ENCODE peak calls at places on chromosomes 5 and 9, in ten cellular contexts. T is ovary, X is body of pancreas, W is mammary epithelial cell, O is mesendoderm, S is ascending aorta, N is H7, A is psoas muscle, U is SJSA1, F is fibroblast of lung. L is an unnamed sample. For H3K36me3 and H3K27me3, the result is how much of the 10 kb centered on the place peaks cover.

GRCh38 chr9:36316629-36317317 is 58.5 kb upstream of the GNE start:
- DNase-seq in O (no peak), N (no peak), A (no peak), W (peak), F (no peak), X (no peak), S (no peak), U (no peak), T (no peak), L (no peak)

GRCh38 chr5:76926329-76927105 is 26.3 kb upstream of the CRHBP start:
- DNase-seq in S (no peak), A (no peak), U (no peak), X (no peak), F (no peak), O (peak), T (no peak), N (peak), W (no peak), L (no peak)

GRCh38 chr5:145811834-145812625 is 23.1 kb downstream of the PRELID2 start:
- DNase-seq in S (no peak), F (peak), T (no peak), U (no peak), A (no peak), N (no peak), X (peak), W (peak), O (peak), L (no peak)

GRCh38 chr5:10081584-10081983 is 168.1 kb downstream of the ATPSCKMT start:
- DNase-seq in X (no peak), W (no peak), N (no peak), U (no peak), A (no peak), T (no peak), O (no peak), F (no peak), S (no peak), L (no peak)

GRCh38 chr5:89117131-89117644 is 234.2 kb upstream of the MEF2C start:
- DNase-seq in O (no peak), X (no peak), A (no peak), U (no peak), F (no peak), W (peak), T (no peak), N (no peak), S (no peak), L (no peak)

GRCh38 chr9:108094676-108094993 is 605.1 kb upstream of the KLF4 start:
- DNase-seq in X (no peak), W (no peak), S (no peak), A (no peak), U (no peak), N (no peak), F (peak), O (no peak), T (no peak), L (no peak)

GRCh38 chr5:54317511-54318260 is 7.3 kb upstream of the ARL15 start:
- DNase-seq in A (no peak), X (no peak), S (no peak), O (no peak), T (no peak), N (no peak), W (no peak), F (peak), U (no peak), L (no peak)

GRCh38 chr5:60507687-60508086 is 192.3 kb downstream of the DEPDC1B start:
- DNase-seq in U (no peak), N (no peak), A (no peak), T (no peak), O (no peak), F (peak), S (no peak), W (no peak), X (no peak), L (no peak)

GRCh38 chr9:36980148-36980974 is 53.7 kb downstream of the PAX5 start:
- DNase-seq in A (no peak), O (peak), W (peak), X (no peak), S (no peak), T (no peak), F (no peak), N (peak), U (no peak), L (no peak)

GRCh38 chr9:95076696-95077052 is 240.8 kb downstream of the FANCC start:
- DNase-seq in T (no peak), O (no peak), N (no peak), F (no peak), A (no peak), S (no peak), W (no peak), U (no peak), X (no peak), L (no peak)

GRCh38 chr5:149641000-149641576 is 59.8 kb downstream of the ARHGEF37 start:
- DNase-seq in U (no peak), O (no peak), N (no peak), A (peak), X (peak), W (no peak), F (peak), T (peak), S (no peak), L (peak)

GRCh38 chr9:130465383-130466096 is 20.8 kb downstream of the ASS1 start:
- DNase-seq in W (no peak), S (no peak), O (no peak), N (no peak), T (no peak), A (no peak), F (no peak), U (no peak), X (no peak), L (no peak)
- H3K36me3 ChIP-seq in W (under half), S (under half), O (under half), N (under half), T (under half), A (under half), F (under half), U (under half), X (under half), L (under half)

GRCh38 chr5:141814064-141814982 is 63.9 kb downstream of the PCDH1 start:
- DNase-seq in X (peak), O (peak), T (no peak), S (no peak), U (no peak), A (no peak), W (peak), F (peak), N (peak), L (peak)
- H3K27me3 ChIP-seq in X (under half), O (under half), T (under half), S (under half), U (under half), A (under half), W (under half), F (under half), N (under half), L (under half)

GRCh38 chr5:139566611-139567010 is 5.5 kb downstream of the UBE2D2 start:
- DNase-seq in S (no peak), F (no peak), T (no peak), X (no peak), U (no peak), N (no peak), O (no peak), W (no peak), A (no peak), L (no peak)

GRCh38 chr5:139565411-139566305 is 4.5 kb downstream of the UBE2D2 start:
- DNase-seq in N (no peak), T (no peak), S (no peak), U (no peak), A (no peak), O (no peak), W (no peak), X (no peak), F (no peak), L (no peak)

GRCh38 chr5:139571543-139571942 is 10.4 kb downstream of the UBE2D2 start:
- DNase-seq in T (no peak), X (no peak), U (no peak), F (no peak), S (no peak), W (no peak), A (no peak), O (no peak), N (no peak), L (no peak)

GRCh38 chr5:139571966-139572365 is 10.8 kb downstream of the UBE2D2 start:
- DNase-seq in F (no peak), U (no peak), X (no peak), T (no peak), O (no peak), W (no peak), S (no peak), N (no peak), A (no peak), L (no peak)

GRCh38 chr5:139569276-139569955 is 8.3 kb downstream of the UBE2D2 start:
- DNase-seq in A (no peak), O (no peak), U (no peak), W (no peak), S (no peak), N (no peak), T (no peak), X (no peak), F (no peak), L (no peak)
- H3K36me3 ChIP-seq in A (under half), O (under half), U (half or more), W (under half), S (under half), N (under half), T (under half), X (under half), F (under half), L (under half)

GRCh38 chr5:2024986-2025721 is 142.4 kb upstream of the IRX4 start:
- DNase-seq in N (no peak), W (no peak), U (no peak), F (no peak), X (no peak), A (no peak), S (no peak), T (no peak), O (no peak), L (no peak)

GRCh38 chr5:2023196-2023595 is 140.5 kb upstream of the IRX4 start:
- DNase-seq in X (no peak), S (no peak), N (no peak), F (no peak), O (no peak), W (peak), T (no peak), A (no peak), U (no peak), L (no peak)

GRCh38 chr5:2021484-2022176 is 138.9 kb upstream of the IRX4 start:
- DNase-seq in A (no peak), O (no peak), X (no peak), U (no peak), W (no peak), N (no peak), F (no peak), S (no peak), T (no peak), L (no peak)

GRCh38 chr5:2020730-2021129 is 138.0 kb upstream of the IRX4 start:
- DNase-seq in F (no peak), X (no peak), A (no peak), T (no peak), O (no peak), U (no peak), W (peak), S (no peak), N (no peak), L (no peak)

DNA sequence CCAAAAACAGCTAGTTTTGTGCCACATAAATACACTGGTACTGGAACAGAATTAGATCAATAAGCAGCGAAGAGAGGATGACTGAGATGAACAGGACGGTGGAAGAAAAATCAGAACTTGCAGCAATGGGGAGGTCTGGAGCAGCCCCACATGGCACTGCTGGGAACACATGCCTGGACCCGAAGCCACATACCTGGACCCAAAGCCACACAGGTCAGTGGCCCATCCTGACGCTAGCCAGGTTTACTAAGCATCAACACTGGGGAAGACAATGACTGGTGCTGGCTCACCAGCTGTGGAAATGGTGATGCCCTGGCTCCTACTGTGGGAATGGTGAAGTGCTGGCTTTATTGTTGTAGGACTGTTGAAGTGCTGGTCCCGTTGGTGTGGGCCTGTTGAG is 139.7 kb upstream of the IRX4 start:
- DNase-seq in N (no peak), U (no peak), X (no peak), T (no peak), S (no peak), F (no peak), O (no peak), W (no peak), A (no peak), L (no peak)
- H3K27me3 ChIP-seq in N (under half), U (under half), X (under half), T (under half), S (under half), F (under half), O (under half), W (under half), A (under half), L (under half)

GRCh38 chr9:132638240-132638639 is 31.5 kb downstream of the DDX31 start:
- DNase-seq in S (no peak), O (no peak), T (no peak), X (no peak), F (peak), N (no peak), A (no peak), W (no peak), U (no peak), L (no peak)

GRCh38 chr9:132639322-132639721 is 30.5 kb downstream of the DDX31 start:
- DNase-seq in A (no peak), X (peak), F (no peak), U (no peak), S (no peak), W (peak), O (no peak), N (no peak), T (no peak), L (no peak)

GRCh38 chr9:132641216-132641615 is 28.6 kb downstream of the DDX31 start:
- DNase-seq in U (no peak), F (no peak), S (no peak), N (no peak), X (no peak), A (no peak), O (no peak), W (no peak), T (no peak), L (no peak)

GRCh38 chr9:132637351-132637750 is 32.4 kb downstream of the DDX31 start:
- DNase-seq in A (no peak), T (no peak), O (no peak), N (no peak), W (no peak), F (no peak), S (no peak), X (peak), U (no peak), L (no peak)

DNA sequence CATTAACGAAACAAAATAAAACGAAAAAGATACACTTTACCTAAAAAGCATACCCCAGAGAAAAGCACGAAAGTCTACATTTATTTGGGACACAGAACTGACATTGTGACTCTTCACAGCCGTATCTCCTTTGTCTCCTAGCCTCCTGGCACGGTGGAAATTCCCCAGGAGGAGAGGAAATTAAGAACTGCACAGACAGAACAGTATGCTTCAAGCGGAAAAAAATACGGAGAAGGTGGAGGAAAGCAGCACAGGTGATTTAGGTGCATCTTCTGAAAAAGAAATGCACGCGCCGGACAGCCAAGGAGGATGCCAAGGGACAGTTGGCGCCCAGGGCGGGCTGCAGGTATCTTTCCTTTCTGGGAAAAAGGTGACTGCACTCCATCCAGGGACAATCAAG is 32.0 kb downstream of the DDX31 start:
- DNase-seq in S (no peak), T (no peak), X (no peak), A (no peak), O (no peak), W (no peak), F (no peak), N (no peak), U (no peak), L (no peak)
- H3K36me3 ChIP-seq in S (under half), T (under half), X (under half), A (half or more), O (under half), W (under half), F (under half), N (under half), U (under half), L (under half)

GRCh38 chr9:2663886-2664674 is 42.5 kb downstream of the VLDLR start:
- DNase-seq in X (no peak), F (no peak), W (no peak), U (no peak), T (no peak), O (no peak), A (no peak), N (no peak), S (no peak), L (no peak)

GRCh38 chr9:2666569-2666968 is 45.0 kb downstream of the VLDLR start:
- DNase-seq in U (no peak), W (no peak), O (no peak), S (no peak), A (no peak), X (no peak), F (no peak), T (no peak), N (no peak), L (no peak)

GRCh38 chr9:2663486-2663885 is 41.9 kb downstream of the VLDLR start:
- DNase-seq in S (no peak), N (no peak), U (no peak), F (no peak), X (no peak), O (no peak), T (no peak), A (peak), W (no peak), L (no peak)

GRCh38 chr9:2664675-2665065 is 43.1 kb downstream of the VLDLR start:
- DNase-seq in N (no peak), S (no peak), A (no peak), W (no peak), O (no peak), T (no peak), U (no peak), X (no peak), F (no peak), L (no peak)

GRCh38 chr9:2662496-2662895 is 40.9 kb downstream of the VLDLR start:
- DNase-seq in A (no peak), N (peak), U (no peak), O (peak), T (no peak), F (no peak), X (peak), S (no peak), W (no peak), L (no peak)
- H3K27me3 ChIP-seq in A (under half), N (under half), U (under half), O (under half), T (under half), F (under half), X (under half), S (under half), W (under half), L (under half)

GRCh38 chr5:16461782-16462181 is 3.8 kb downstream of the ZNF622 start:
- DNase-seq in W (peak), T (no peak), O (peak), U (peak), N (no peak), F (peak), A (no peak), X (no peak), S (no peak), L (no peak)
- H3K36me3 ChIP-seq in W (under half), T (under half), O (under half), U (half or more), N (under half), F (under half), A (half or more), X (under half), S (under half), L (under half)

DNA sequence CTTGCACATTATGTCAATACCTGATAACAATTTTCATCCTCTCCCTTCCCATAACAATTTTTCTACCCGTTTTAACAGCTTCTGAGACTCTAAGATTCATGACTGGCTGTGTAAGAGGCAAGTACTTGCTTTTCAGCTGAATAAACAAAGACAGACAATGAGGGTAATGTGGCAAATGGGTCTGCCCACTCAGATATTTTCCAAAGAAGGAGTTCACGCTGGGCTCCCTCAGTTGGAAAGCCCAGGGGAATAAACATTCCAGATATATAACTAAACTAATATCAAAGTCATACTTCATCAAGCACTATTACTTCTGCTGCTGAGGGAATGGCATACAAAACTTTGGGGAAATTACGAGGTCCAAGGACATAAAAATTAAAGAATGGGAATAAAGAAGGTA is 24.4 kb downstream of the MEGF9 start:
- DNase-seq in O (no peak), N (no peak), W (peak), F (peak), T (no peak), A (no peak), X (no peak), S (no peak), U (no peak), L (no peak)
- H3K27me3 ChIP-seq in O (under half), N (half or more), W (under half), F (under half), T (under half), A (under half), X (under half), S (under half), U (under half), L (under half)

GRCh38 chr9:127812936-127813675 is 10.4 kb downstream of the FPGS start:
- DNase-seq in F (no peak), O (no peak), S (no peak), W (no peak), X (no peak), A (no peak), U (no peak), T (peak), N (peak), L (no peak)
- H3K36me3 ChIP-seq in F (under half), O (under half), S (half or more), W (under half), X (under half), A (half or more), U (half or more), T (under half), N (under half), L (under half)